ENCODE peak calls at places on chromosomes 1 and 21, in seven cellular contexts. N is breast epithelium, E is stomach, X is GM12891, U is IMR-90, R is gastrocnemius medialis, B is K562. Y is an unnamed sample.
A peak's percentile ranks its signal among the peaks of the same experiment; 100 is the strongest.

GRCh38 chr1:43288785-43289466 is 3.5 kb upstream of the C1orf210 start:
- DNase-seq in N (no peak), E (no peak), X (no peak), U (no peak), R (no peak), B (no peak), Y (no peak)

GRCh38 chr21:31727181-31727580 is 4.7 kb downstream of the SCAF4 start:
- DNase-seq in N (no peak), E (no peak), X (no peak), U (no peak), R (no peak), B (no peak), Y (no peak)

GRCh38 chr1:68313736-68314594 is 81.6 kb upstream of the WLS start:
- DNase-seq in N (no peak), E (no peak), X (no peak), U (no peak), R (no peak), B (no peak), Y (no peak)

GRCh38 chr1:151005729-151006330 is 872 bp downstream of the MINDY1 start:
- DNase-seq in N (no peak), E (no peak), X (no peak), U (no peak), R (no peak), B (no peak), Y (no peak)

GRCh38 chr1:62435231-62436038 is 1.4 kb upstream of the USP1 start:
- DNase-seq in N (no peak), E (no peak), X (no peak), U (no peak), R (no peak), B (no peak), Y (no peak)

GRCh38 chr1:150150511-150151021 is 850 bp downstream of the PLEKHO1 start:
- DNase-seq in N (no peak), E (no peak), X (no peak), U (no peak), R (no peak), B (peak; percentile 56), Y (no peak)

GRCh38 chr1:235336903-235337302 is 8.5 kb downstream of the GGPS1 start:
- DNase-seq in N (no peak), E (peak; percentile 35), X (no peak), U (peak; percentile 39), R (no peak), B (no peak), Y (no peak)

GRCh38 chr1:56578664-56578962 is 750 bp downstream of the PLPP3 start:
- DNase-seq in N (no peak), E (no peak), X (peak; percentile 31), U (no peak), R (no peak), B (no peak), Y (no peak)

GRCh38 chr1:37240897-37241296 is 206.6 kb upstream of the GRIK3 start:
- DNase-seq in N (no peak), E (no peak), X (no peak), U (no peak), R (no peak), B (no peak), Y (no peak)

GRCh38 chr1:225840713-225841112 is 30.8 kb downstream of the EPHX1 start:
- DNase-seq in N (no peak), E (no peak), X (no peak), U (no peak), R (no peak), B (no peak), Y (no peak)

GRCh38 chr1:78758493-78758892 is 108.9 kb downstream of the IFI44 start:
- DNase-seq in N (no peak), E (no peak), X (no peak), U (peak; percentile 17), R (no peak), B (no peak), Y (no peak)

GRCh38 chr1:166113031-166113430 is 53.8 kb downstream of the FAM78B start:
- DNase-seq in N (no peak), E (no peak), X (no peak), U (no peak), R (no peak), B (no peak), Y (no peak)

GRCh38 chr1:206023682-206024081 is at the start of gene CTSE:
- DNase-seq in N (no peak), E (peak; percentile 88), X (no peak), U (no peak), R (no peak), B (no peak), Y (no peak)

GRCh38 chr1:206021796-206022365 is 1.8 kb downstream of the CTSE start:
- DNase-seq in N (no peak), E (no peak), X (no peak), U (peak; percentile 63), R (no peak), B (no peak), Y (no peak)

GRCh38 chr1:206022766-206023165 is 929 bp downstream of the CTSE start:
- DNase-seq in N (no peak), E (peak; percentile 36), X (no peak), U (no peak), R (no peak), B (no peak), Y (no peak)

GRCh38 chr1:206020393-206021007 is 3.2 kb downstream of the CTSE start:
- DNase-seq in N (no peak), E (no peak), X (no peak), U (no peak), R (no peak), B (no peak), Y (no peak)

DNA sequence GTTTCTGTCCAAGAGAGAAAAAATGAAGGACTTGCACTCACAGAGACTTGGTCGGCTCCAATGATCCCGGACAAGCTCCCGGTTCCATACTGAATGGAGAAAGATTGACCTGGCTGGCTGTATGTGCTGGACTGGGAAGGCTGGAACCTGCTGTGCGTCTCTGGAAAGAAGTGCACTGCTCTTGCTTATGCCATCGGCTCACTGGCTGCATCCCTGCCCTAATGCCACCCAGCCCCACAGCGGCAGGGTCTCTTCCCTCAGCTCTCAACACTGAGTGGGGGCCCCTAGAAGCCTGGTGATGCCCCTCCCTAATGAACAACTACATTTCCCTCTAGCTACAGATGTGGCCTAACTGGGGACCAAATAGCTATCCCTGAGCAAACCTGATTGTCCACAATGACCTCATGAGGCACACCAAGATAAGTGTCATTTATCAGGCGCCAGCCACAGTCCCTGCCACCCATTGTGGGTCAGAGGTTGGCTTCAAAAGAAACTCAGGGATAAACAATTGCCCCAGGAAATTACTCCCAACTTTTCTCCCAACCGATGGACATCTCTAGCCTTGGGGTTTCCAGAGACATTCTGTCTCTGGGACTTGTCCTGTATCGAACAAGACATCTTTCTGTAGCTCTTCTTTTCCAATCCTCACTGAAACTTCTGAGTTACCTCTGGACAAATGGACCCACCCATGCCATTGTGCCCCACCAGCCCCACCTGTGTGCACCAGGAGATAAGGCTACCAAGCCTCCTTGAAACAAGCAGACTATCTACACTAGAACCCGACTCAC is 2.5 kb downstream of the CTSE start:
- DNase-seq in N (no peak), E (peak; percentile 60), X (no peak), U (no peak), R (no peak), B (no peak), Y (no peak)
- TF ChIP-seq POLR2A in N (no peak), E (no peak), X (no peak), U (no peak), R (no peak), B (no peak), Y (no peak)

GRCh38 chr1:101238681-101239094 is 1.9 kb downstream of the S1PR1 start:
- DNase-seq in N (peak; percentile 61), E (peak; percentile 84), X (no peak), U (peak; percentile 91), R (peak; percentile 52), B (peak; percentile 75), Y (peak; percentile 54)
- TF ChIP-seq POLR2A in N (no peak), E (no peak), X (peak; percentile 31), U (no peak), R (no peak), B (no peak), Y (no peak)

GRCh38 chr1:199009447-199009846 is 370.6 kb downstream of the PTPRC start:
- DNase-seq in N (no peak), E (no peak), X (no peak), U (no peak), R (no peak), B (no peak), Y (no peak)

GRCh38 chr1:199010933-199011332 is 372.1 kb downstream of the PTPRC start:
- DNase-seq in N (no peak), E (no peak), X (no peak), U (peak; percentile 75), R (no peak), B (no peak), Y (no peak)

GRCh38 chr1:199002670-199003069 is 363.8 kb downstream of the PTPRC start:
- DNase-seq in N (no peak), E (no peak), X (no peak), U (no peak), R (no peak), B (no peak), Y (no peak)

GRCh38 chr1:199010492-199010891 is 371.7 kb downstream of the PTPRC start:
- DNase-seq in N (no peak), E (no peak), X (no peak), U (no peak), R (no peak), B (no peak), Y (no peak)

DNA sequence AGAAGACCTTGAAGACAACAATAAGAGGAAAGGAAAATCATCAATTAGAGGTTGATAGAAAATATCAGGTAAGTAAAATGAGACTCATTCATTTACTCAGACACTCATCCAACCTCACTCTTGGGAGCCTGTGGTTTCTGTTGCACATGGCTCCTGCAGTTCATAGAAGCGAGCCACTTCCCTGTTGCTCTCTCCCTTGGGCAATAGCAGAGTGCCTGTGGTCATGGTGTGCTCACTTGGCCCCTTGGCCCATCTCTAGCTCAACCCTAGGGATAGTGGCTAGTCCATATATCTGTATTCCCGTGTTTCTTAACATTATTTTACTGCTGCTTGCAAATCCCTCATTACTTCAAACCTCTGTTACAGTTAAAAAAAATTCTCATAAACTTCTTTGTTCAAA is 368.6 kb downstream of the PTPRC start:
- DNase-seq in N (no peak), E (no peak), X (no peak), U (no peak), R (no peak), B (no peak), Y (no peak)
- TF ChIP-seq POLR2A in N (no peak), E (no peak), X (no peak), U (no peak), R (no peak), B (no peak), Y (no peak)

DNA sequence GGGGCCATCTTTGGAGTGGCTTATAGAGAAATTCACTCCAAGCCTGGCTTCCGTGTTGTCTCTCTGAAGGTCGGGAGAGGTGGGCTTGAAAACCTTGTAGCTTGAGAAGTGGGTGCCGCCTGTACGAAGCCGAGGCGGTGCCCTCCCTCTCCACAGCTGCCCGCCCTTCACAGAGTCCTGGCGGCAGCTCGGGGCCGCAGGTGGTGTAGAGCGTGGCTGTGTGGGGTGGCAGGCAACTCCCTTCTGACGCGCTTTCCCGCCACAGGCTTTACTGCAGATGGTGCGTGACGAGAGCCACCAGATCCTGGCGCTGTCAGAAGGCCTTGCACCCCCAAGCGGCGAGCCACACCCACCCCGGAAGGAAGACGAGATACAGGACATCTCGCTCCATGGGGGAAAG is 33.1 kb upstream of the DIP2A start:
- DNase-seq in N (peak; percentile 20), E (no peak), X (no peak), U (no peak), R (no peak), B (no peak), Y (no peak)
- TF ChIP-seq POLR2A in N (no peak), E (no peak), X (no peak), U (no peak), R (no peak), B (no peak), Y (no peak)

Y was measured in HepG2.